ENCODE peak calls at places on chromosomes 3 and 15, in five cellular contexts. P is NCI-H226; M is substantia nigra; C is germinal center; K is activated effector memory CD4-positive, alpha-beta T cell treated with anti-CD3 and anti-CD28 coated beads, Interleukin-2, amount 50 U/mL, for 16 hours. B is an unnamed sample.
A peak's percentile ranks its signal among the peaks of the same experiment; 100 is the strongest.

GRCh38 chr15:31357148-31357547 is 30.5 kb downstream of the KLF13 start:
- DNase-seq in P (no peak), M (no peak), C (no peak), K (no peak), B (no peak)

GRCh38 chr15:38868326-38869114 is 303.9 kb upstream of the RASGRP1 start:
- DNase-seq in C (no peak), P (peak; percentile 82), M (no peak), K (no peak), B (no peak)

GRCh38 chr3:179991104-179991503 is 45.6 kb downstream of the PEX5L start:
- DNase-seq in C (no peak), P (no peak), K (no peak), M (no peak), B (no peak)

GRCh38 chr15:96421211-96421610 is 90.7 kb downstream of the NR2F2 start:
- DNase-seq in P (peak; percentile 96), C (no peak), K (no peak), M (no peak), B (no peak)

GRCh38 chr3:9779721-9780450 is 10.1 kb upstream of the CAMK1 start:
- DNase-seq in M (no peak), P (no peak), K (peak; percentile 65), C (peak; percentile 78), B (no peak)

GRCh38 chr15:65412556-65412955 is 10.2 kb downstream of the IGDCC4 start:
- DNase-seq in C (no peak), P (no peak), M (no peak), K (no peak), B (no peak)

GRCh38 chr3:144272715-144273114 is 301.1 kb downstream of the DIPK2A start:
- DNase-seq in M (no peak), K (no peak), P (no peak), C (no peak), B (no peak)

GRCh38 chr15:52680041-52680391 is 828 bp upstream of the ATOSA start:
- DNase-seq in C (peak; percentile 16), P (no peak), M (no peak), K (no peak), B (no peak)

GRCh38 chr15:78934063-78935023 is 10.5 kb downstream of the CTSH start:
- DNase-seq in M (no peak), P (no peak), K (no peak), C (no peak), B (no peak)

GRCh38 chr3:64187065-64187959 is 38.0 kb downstream of the PRICKLE2 start:
- DNase-seq in P (peak; percentile 96), C (no peak), M (peak; percentile 16), K (no peak), B (peak; percentile 75)

GRCh38 chr3:4493931-4494806 is 1.0 kb downstream of the ITPR1 start:
- DNase-seq in P (no peak), K (peak; percentile 67), C (no peak), M (no peak), B (peak; percentile 20)

GRCh38 chr15:60703196-60703933 is 224.4 kb upstream of the ICE2 start:
- DNase-seq in P (no peak), K (no peak), C (no peak), M (no peak), B (no peak)

GRCh38 chr3:23659274-23659673 is 146.5 kb upstream of the UBE2E1 start:
- DNase-seq in M (no peak), K (no peak), P (no peak), C (peak; percentile 69), B (no peak)

GRCh38 chr3:150760431-150761200 is 2.4 kb downstream of the SIAH2 start:
- DNase-seq in P (no peak), K (peak; percentile 80), C (no peak), M (no peak), B (no peak)

GRCh38 chr3:66633564-66633963 is 132.7 kb upstream of the LRIG1 start:
- DNase-seq in M (no peak), C (no peak), K (no peak), P (no peak), B (no peak)

GRCh38 chr3:129211772-129212171 is 28.1 kb upstream of the CNBP start:
- DNase-seq in K (no peak), C (no peak), M (no peak), P (peak; percentile 99), B (peak; percentile 67)

GRCh38 chr3:159831466-159831865 is 157.2 kb upstream of the IL12A start:
- DNase-seq in C (no peak), K (no peak), M (no peak), P (no peak), B (no peak)

GRCh38 chr3:197942956-197943556 is 6.9 kb upstream of the RPL35A start:
- DNase-seq in P (peak; percentile 25), M (no peak), K (no peak), C (peak; percentile 41), B (no peak)

GRCh38 chr15:75232826-75233503 is 25.2 kb upstream of the GOLGA6C start:
- DNase-seq in C (no peak), M (no peak), K (peak; percentile 54), P (no peak), B (peak; percentile 8)

GRCh38 chr3:37726445-37727000 is 135.2 kb upstream of the CTDSPL start:
- DNase-seq in M (no peak), P (no peak), C (no peak), K (no peak), B (no peak)

GRCh38 chr3:141237701-141238521 is 6.3 kb downstream of the PXYLP1 start:
- DNase-seq in P (no peak), M (no peak), K (no peak), C (no peak), B (peak; percentile 76)

GRCh38 chr15:80106051-80106450 is 46.6 kb downstream of the ZFAND6 start:
- DNase-seq in M (no peak), C (no peak), P (peak; percentile 65), K (no peak), B (no peak)

GRCh38 chr3:35505181-35505580 is 134.1 kb upstream of the ARPP21 start:
- DNase-seq in M (no peak), P (no peak), K (no peak), C (no peak), B (no peak)

GRCh38 chr15:63482874-63483323 is 21.5 kb upstream of the USP3 start:
- DNase-seq in M (no peak), P (no peak), K (no peak), C (no peak), B (no peak)

GRCh38 chr3:65928110-65928509 is 110.6 kb downstream of the MAGI1 start:
- DNase-seq in P (no peak), M (no peak), C (no peak), K (no peak), B (no peak)

B was measured in left ventricle myocardium inferior.